ENCODE peak calls at places on chromosomes 3 and 15, in ten cellular contexts. One of them, this sample, is unnamed.

GRCh38 chr3:71229905-71230657 is 353.4 kb downstream of the FOXP1 start:
- DNase-seq in esophagus muscularis mucosa: no peak
- DNase-seq in tibial nerve: no peak
- DNase-seq in H1: no peak
- DNase-seq in A549: no peak
- DNase-seq in sigmoid colon: no peak
- DNase-seq in GM12878: no peak
- DNase-seq in stomach: no peak
- DNase-seq in transverse colon: no peak
- DNase-seq in HepG2: no peak
- DNase-seq in this sample: no peak

GRCh38 chr3:58044656-58045055 is 36.4 kb downstream of the FLNB start:
- DNase-seq in H1: no peak
- DNase-seq in A549: no peak
- DNase-seq in esophagus muscularis mucosa: no peak
- DNase-seq in sigmoid colon: no peak
- DNase-seq in tibial nerve: no peak
- DNase-seq in transverse colon: no peak
- DNase-seq in HepG2: no peak
- DNase-seq in GM12878: no peak
- DNase-seq in stomach: no peak
- DNase-seq in this sample: no peak

GRCh38 chr15:36585774-36586173 is 6.3 kb downstream of the CDIN1 start:
- DNase-seq in H1: no peak
- DNase-seq in tibial nerve: no peak
- DNase-seq in A549: no peak
- DNase-seq in GM12878: no peak
- DNase-seq in transverse colon: no peak
- DNase-seq in HepG2: no peak
- DNase-seq in sigmoid colon: no peak
- DNase-seq in stomach: no peak
- DNase-seq in esophagus muscularis mucosa: no peak
- DNase-seq in this sample: no peak

GRCh38 chr3:150372320-150373118 is 35.6 kb upstream of the TSC22D2 start:
- DNase-seq in esophagus muscularis mucosa: no peak
- DNase-seq in A549: peak; percentile 81
- DNase-seq in sigmoid colon: no peak
- DNase-seq in tibial nerve: no peak
- DNase-seq in transverse colon: no peak
- DNase-seq in GM12878: no peak
- DNase-seq in H1: no peak
- DNase-seq in HepG2: peak; percentile 79
- DNase-seq in stomach: no peak
- DNase-seq in this sample: no peak

GRCh38 chr15:48868018-48868417 is 9.9 kb upstream of the EID1 start:
- DNase-seq in esophagus muscularis mucosa: no peak
- DNase-seq in HepG2: no peak
- DNase-seq in H1: no peak
- DNase-seq in transverse colon: no peak
- DNase-seq in A549: no peak
- DNase-seq in sigmoid colon: no peak
- DNase-seq in stomach: no peak
- DNase-seq in GM12878: no peak
- DNase-seq in tibial nerve: no peak
- DNase-seq in this sample: no peak

GRCh38 chr3:13839766-13840340 is 40.0 kb downstream of the WNT7A start:
- DNase-seq in esophagus muscularis mucosa: no peak
- DNase-seq in tibial nerve: no peak
- DNase-seq in sigmoid colon: no peak
- DNase-seq in GM12878: no peak
- DNase-seq in H1: no peak
- DNase-seq in A549: no peak
- DNase-seq in stomach: no peak
- DNase-seq in transverse colon: no peak
- DNase-seq in HepG2: no peak
- DNase-seq in this sample: no peak

GRCh38 chr15:101723874-101724674 is at the start of gene TARS3:
- DNase-seq in transverse colon: peak; percentile 98
- DNase-seq in stomach: peak; percentile 96
- DNase-seq in HepG2: peak; percentile 82
- DNase-seq in H1: peak; percentile 91
- DNase-seq in GM12878: peak; percentile 37
- DNase-seq in tibial nerve: peak; percentile 96
- DNase-seq in esophagus muscularis mucosa: peak; percentile 98
- DNase-seq in sigmoid colon: peak; percentile 97
- DNase-seq in A549: peak; percentile 94
- DNase-seq in this sample: peak; percentile 94

GRCh38 chr15:99566157-99566900 is 545 bp downstream of the MEF2A start:
- DNase-seq in GM12878: no peak
- DNase-seq in HepG2: no peak
- DNase-seq in A549: no peak
- DNase-seq in H1: peak; percentile 67
- DNase-seq in sigmoid colon: peak; percentile 75
- DNase-seq in tibial nerve: peak; percentile 14
- DNase-seq in esophagus muscularis mucosa: no peak
- DNase-seq in transverse colon: peak; percentile 41
- DNase-seq in stomach: no peak
- DNase-seq in this sample: peak; percentile 42

GRCh38 chr3:133745981-133746721 is at the start of gene TF:
- DNase-seq in transverse colon: no peak
- DNase-seq in stomach: no peak
- DNase-seq in sigmoid colon: no peak
- DNase-seq in HepG2: peak; percentile 95
- DNase-seq in H1: no peak
- DNase-seq in A549: no peak
- DNase-seq in GM12878: no peak
- DNase-seq in tibial nerve: no peak
- DNase-seq in esophagus muscularis mucosa: peak; percentile 89
- DNase-seq in this sample: no peak

GRCh38 chr15:85312486-85312885 is 67.9 kb upstream of the AKAP13 start:
- DNase-seq in H1: no peak
- DNase-seq in HepG2: peak; percentile 31
- DNase-seq in GM12878: peak; percentile 77
- DNase-seq in esophagus muscularis mucosa: no peak
- DNase-seq in stomach: no peak
- DNase-seq in sigmoid colon: no peak
- DNase-seq in tibial nerve: no peak
- DNase-seq in A549: no peak
- DNase-seq in transverse colon: no peak
- DNase-seq in this sample: no peak

DNA sequence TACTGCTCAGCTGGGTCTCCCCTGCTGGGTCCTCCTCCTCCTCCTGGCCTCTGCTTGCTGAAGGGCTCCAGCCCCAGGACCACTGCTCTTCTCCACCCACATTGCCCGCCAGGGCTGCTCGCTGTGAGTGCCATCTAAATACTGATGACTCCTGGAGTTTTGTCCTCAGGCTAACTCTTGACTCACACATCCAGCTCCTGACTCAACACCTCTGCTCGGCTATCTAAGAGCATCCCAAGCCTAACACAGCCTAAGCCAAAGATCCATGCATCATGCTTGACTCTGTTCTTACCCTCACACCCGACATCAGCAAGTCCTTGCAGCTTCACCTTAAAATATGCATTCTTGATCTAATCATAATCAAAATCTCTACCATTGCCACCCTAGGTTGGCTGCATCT is 260.2 kb downstream of the KLF13 start:
- DNase-seq in transverse colon: no peak
- DNase-seq in HepG2: no peak
- DNase-seq in H1: no peak
- DNase-seq in esophagus muscularis mucosa: peak; percentile 77
- DNase-seq in A549: no peak
- DNase-seq in sigmoid colon: no peak
- DNase-seq in stomach: no peak
- DNase-seq in GM12878: no peak
- DNase-seq in tibial nerve: no peak
- DNase-seq in this sample: no peak
- TF ChIP-seq EP300 in transverse colon: no peak
- TF ChIP-seq EP300 in HepG2: no peak
- TF ChIP-seq EP300 in H1: no peak
- TF ChIP-seq EP300 in esophagus muscularis mucosa: no peak
- TF ChIP-seq EP300 in A549: no peak
- TF ChIP-seq EP300 in sigmoid colon: no peak
- TF ChIP-seq EP300 in stomach: no peak
- TF ChIP-seq EP300 in GM12878: no peak
- TF ChIP-seq EP300 in tibial nerve: no peak
- TF ChIP-seq EP300 in this sample: no peak

GRCh38 chr3:177921153-177921552 is 615.1 kb upstream of the KCNMB2 start:
- DNase-seq in A549: no peak
- DNase-seq in H1: no peak
- DNase-seq in tibial nerve: no peak
- DNase-seq in stomach: no peak
- DNase-seq in esophagus muscularis mucosa: no peak
- DNase-seq in sigmoid colon: no peak
- DNase-seq in HepG2: no peak
- DNase-seq in GM12878: no peak
- DNase-seq in transverse colon: no peak
- DNase-seq in this sample: no peak
- H3K9me3 ChIP-seq in A549: no peaks in the 10 kb centered on the region
- H3K9me3 ChIP-seq in H1: no peaks in the 10 kb centered on the region
- H3K9me3 ChIP-seq in tibial nerve: no peaks in the 10 kb centered on the region
- H3K9me3 ChIP-seq in stomach: no peaks in the 10 kb centered on the region
- H3K9me3 ChIP-seq in esophagus muscularis mucosa: no peaks in the 10 kb centered on the region
- H3K9me3 ChIP-seq in sigmoid colon: no peaks in the 10 kb centered on the region
- H3K9me3 ChIP-seq in HepG2: no peaks in the 10 kb centered on the region
- H3K9me3 ChIP-seq in GM12878: no peaks in the 10 kb centered on the region
- H3K9me3 ChIP-seq in transverse colon: no peaks in the 10 kb centered on the region
- H3K9me3 ChIP-seq in this sample: no peaks in the 10 kb centered on the region

DNA sequence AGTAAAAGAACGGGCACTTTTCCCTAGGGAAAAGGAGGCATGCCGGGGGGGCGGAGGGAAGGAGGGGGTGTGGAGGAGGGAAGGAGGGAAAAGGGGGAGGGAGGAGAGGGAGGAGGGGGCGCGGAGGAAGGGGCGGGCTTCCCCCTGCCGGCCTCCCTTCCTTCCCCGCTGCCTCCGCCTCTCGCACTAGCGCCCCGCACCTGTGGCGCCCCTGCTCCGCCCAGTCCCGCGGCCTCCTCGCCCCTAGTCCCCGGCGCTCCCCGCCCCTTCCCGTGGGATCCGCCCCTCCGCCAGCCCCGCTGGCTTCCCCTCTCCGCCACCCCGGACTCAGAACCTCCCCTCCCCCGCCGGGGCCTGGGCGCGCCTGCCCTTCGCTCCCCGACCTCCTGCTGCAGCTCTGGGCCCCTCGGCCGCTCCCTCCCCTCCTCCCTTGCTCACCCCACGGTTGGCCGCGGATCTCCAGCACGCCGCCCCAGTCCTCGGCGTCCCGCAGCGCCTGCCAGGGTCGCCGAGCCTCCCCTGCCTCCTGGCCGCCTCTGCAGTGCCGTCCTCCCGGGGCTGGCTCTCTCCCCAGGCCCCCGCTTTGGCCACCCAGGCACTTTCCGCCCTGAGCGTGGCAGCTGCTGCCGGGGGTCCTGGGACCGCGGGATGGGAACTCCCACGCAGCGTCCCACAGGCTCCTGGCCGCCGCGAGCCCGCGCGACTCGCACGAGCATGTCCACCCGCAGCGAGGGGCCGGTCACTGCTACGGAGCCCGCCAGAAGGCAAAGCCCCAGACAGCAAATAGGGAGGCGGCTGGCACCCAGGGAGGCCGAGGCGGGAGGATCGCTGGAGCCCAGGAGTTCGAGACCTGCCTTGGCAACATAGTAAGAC is 147.4 kb downstream of the TJP1 start:
- DNase-seq in esophagus muscularis mucosa: no peak
- DNase-seq in HepG2: peak; percentile 46
- DNase-seq in H1: peak; percentile 93
- DNase-seq in transverse colon: peak; percentile 83
- DNase-seq in GM12878: no peak
- DNase-seq in A549: peak; percentile 96
- DNase-seq in stomach: peak; percentile 85
- DNase-seq in sigmoid colon: no peak
- DNase-seq in tibial nerve: no peak
- DNase-seq in this sample: peak; percentile 56
- H3K4me3 ChIP-seq in esophagus muscularis mucosa: peak overlapping the region; percentile 53
- H3K4me3 ChIP-seq in HepG2: peak overlapping the region; percentile 37
- H3K4me3 ChIP-seq in H1: peak overlapping the region; percentile 65
- H3K4me3 ChIP-seq in transverse colon: peak overlapping the region; percentile 32
- H3K4me3 ChIP-seq in GM12878: no peak overlapping the region
- H3K4me3 ChIP-seq in A549: peak overlapping the region; percentile 80
- H3K4me3 ChIP-seq in stomach: peak overlapping the region; percentile 63
- H3K4me3 ChIP-seq in sigmoid colon: peak overlapping the region; percentile 33
- H3K4me3 ChIP-seq in tibial nerve: peak overlapping the region; percentile 63
- H3K4me3 ChIP-seq in this sample: peak overlapping the region; percentile 47

GRCh38 chr15:95763426-95763825 is 567.1 kb upstream of the NR2F2 start:
- DNase-seq in sigmoid colon: no peak
- DNase-seq in H1: no peak
- DNase-seq in GM12878: no peak
- DNase-seq in tibial nerve: no peak
- DNase-seq in stomach: no peak
- DNase-seq in transverse colon: no peak
- DNase-seq in HepG2: no peak
- DNase-seq in esophagus muscularis mucosa: no peak
- DNase-seq in A549: no peak
- DNase-seq in this sample: no peak
- TF ChIP-seq EP300 in sigmoid colon: no peak
- TF ChIP-seq EP300 in H1: no peak
- TF ChIP-seq EP300 in GM12878: no peak
- TF ChIP-seq EP300 in tibial nerve: no peak
- TF ChIP-seq EP300 in stomach: no peak
- TF ChIP-seq EP300 in transverse colon: no peak
- TF ChIP-seq EP300 in HepG2: no peak
- TF ChIP-seq EP300 in esophagus muscularis mucosa: no peak
- TF ChIP-seq EP300 in A549: no peak
- TF ChIP-seq EP300 in this sample: no peak

GRCh38 chr3:180223268-180223667 is 186.5 kb upstream of the PEX5L start:
- DNase-seq in transverse colon: no peak
- DNase-seq in A549: no peak
- DNase-seq in sigmoid colon: no peak
- DNase-seq in H1: no peak
- DNase-seq in esophagus muscularis mucosa: no peak
- DNase-seq in HepG2: no peak
- DNase-seq in tibial nerve: no peak
- DNase-seq in GM12878: no peak
- DNase-seq in stomach: no peak
- DNase-seq in this sample: no peak
- H3K9me3 ChIP-seq in transverse colon: peaks cover 3% of the 10 kb centered on the region
- H3K9me3 ChIP-seq in A549: no peaks in the 10 kb centered on the region
- H3K9me3 ChIP-seq in sigmoid colon: no peaks in the 10 kb centered on the region
- H3K9me3 ChIP-seq in H1: peaks cover 9% of the 10 kb centered on the region
- H3K9me3 ChIP-seq in esophagus muscularis mucosa: peaks cover 11% of the 10 kb centered on the region
- H3K9me3 ChIP-seq in HepG2: peaks cover 49% of the 10 kb centered on the region
- H3K9me3 ChIP-seq in tibial nerve: no peaks in the 10 kb centered on the region
- H3K9me3 ChIP-seq in GM12878: no peaks in the 10 kb centered on the region
- H3K9me3 ChIP-seq in stomach: peaks cover 20% of the 10 kb centered on the region
- H3K9me3 ChIP-seq in this sample: no peaks in the 10 kb centered on the region

GRCh38 chr15:88911766-88912118 is 1.4 kb downstream of the MFGE8 start:
- DNase-seq in H1: no peak
- DNase-seq in sigmoid colon: peak; percentile 58
- DNase-seq in tibial nerve: no peak
- DNase-seq in transverse colon: no peak
- DNase-seq in A549: peak; percentile 53
- DNase-seq in esophagus muscularis mucosa: no peak
- DNase-seq in GM12878: no peak
- DNase-seq in HepG2: no peak
- DNase-seq in stomach: no peak
- DNase-seq in this sample: no peak
- H3K4me3 ChIP-seq in H1: peak overlapping the region; percentile 79
- H3K4me3 ChIP-seq in sigmoid colon: peak overlapping the region; percentile 62
- H3K4me3 ChIP-seq in tibial nerve: peak overlapping the region; percentile 87
- H3K4me3 ChIP-seq in transverse colon: no peak overlapping the region
- H3K4me3 ChIP-seq in A549: peak overlapping the region; percentile 66
- H3K4me3 ChIP-seq in esophagus muscularis mucosa: peak overlapping the region; percentile 94
- H3K4me3 ChIP-seq in GM12878: no peak overlapping the region
- H3K4me3 ChIP-seq in HepG2: no peak overlapping the region
- H3K4me3 ChIP-seq in stomach: peak overlapping the region; percentile 87
- H3K4me3 ChIP-seq in this sample: peak overlapping the region; percentile 58